ENCODE peak calls at places on chromosomes 16 and 17, in six cellular contexts. One of them, this sample, is unnamed.

GRCh38 chr17:79833744-79834574 is 5.3 kb downstream of the CBX4 start:
- ATAC-seq in RWPE2: no peak
- ATAC-seq in body of pancreas: no peak
- ATAC-seq in activated CD8-positive, alpha-beta T cell treated with anti-CD3 and anti-CD28 coated beads for 36 hours: no peak
- ATAC-seq in CD4-positive, CD25-positive, alpha-beta regulatory T cell: no peak
- ATAC-seq in natural killer cell: no peak
- ATAC-seq in this sample: no peak

GRCh38 chr17:27332052-27332403 is 38.1 kb downstream of the WSB1 start:
- ATAC-seq in CD4-positive, CD25-positive, alpha-beta regulatory T cell: no peak
- ATAC-seq in body of pancreas: no peak
- ATAC-seq in natural killer cell: no peak
- ATAC-seq in activated CD8-positive, alpha-beta T cell treated with anti-CD3 and anti-CD28 coated beads for 36 hours: no peak
- ATAC-seq in RWPE2: no peak
- ATAC-seq in this sample: no peak

GRCh38 chr17:9273334-9274118 is 252.2 kb downstream of the NTN1 start:
- ATAC-seq in natural killer cell: no peak
- ATAC-seq in activated CD8-positive, alpha-beta T cell treated with anti-CD3 and anti-CD28 coated beads for 36 hours: peak; percentile 89
- ATAC-seq in CD4-positive, CD25-positive, alpha-beta regulatory T cell: no peak
- ATAC-seq in body of pancreas: no peak
- ATAC-seq in RWPE2: no peak
- ATAC-seq in this sample: peak; percentile 93

GRCh38 chr17:60525347-60525623 is 757 bp downstream of the APPBP2 start:
- ATAC-seq in RWPE2: peak; percentile 28
- ATAC-seq in CD4-positive, CD25-positive, alpha-beta regulatory T cell: no peak
- ATAC-seq in body of pancreas: peak; percentile 62
- ATAC-seq in natural killer cell: no peak
- ATAC-seq in activated CD8-positive, alpha-beta T cell treated with anti-CD3 and anti-CD28 coated beads for 36 hours: no peak
- ATAC-seq in this sample: peak; percentile 48

GRCh38 chr16:50323335-50324011 is 45.3 kb downstream of the BRD7 start:
- ATAC-seq in natural killer cell: no peak
- ATAC-seq in RWPE2: peak; percentile 55
- ATAC-seq in CD4-positive, CD25-positive, alpha-beta regulatory T cell: no peak
- ATAC-seq in body of pancreas: no peak
- ATAC-seq in activated CD8-positive, alpha-beta T cell treated with anti-CD3 and anti-CD28 coated beads for 36 hours: no peak
- ATAC-seq in this sample: peak; percentile 16

GRCh38 chr16:30438835-30439234 is 6.8 kb downstream of the SEPHS2 start:
- ATAC-seq in CD4-positive, CD25-positive, alpha-beta regulatory T cell: no peak
- ATAC-seq in natural killer cell: no peak
- ATAC-seq in RWPE2: no peak
- ATAC-seq in body of pancreas: no peak
- ATAC-seq in activated CD8-positive, alpha-beta T cell treated with anti-CD3 and anti-CD28 coated beads for 36 hours: no peak
- ATAC-seq in this sample: no peak

GRCh38 chr17:50631195-50631907 is 3.3 kb upstream of the ABCC3 start:
- ATAC-seq in body of pancreas: no peak
- ATAC-seq in activated CD8-positive, alpha-beta T cell treated with anti-CD3 and anti-CD28 coated beads for 36 hours: no peak
- ATAC-seq in RWPE2: no peak
- ATAC-seq in CD4-positive, CD25-positive, alpha-beta regulatory T cell: no peak
- ATAC-seq in natural killer cell: no peak
- ATAC-seq in this sample: no peak

GRCh38 chr16:54842743-54843423 is 87.8 kb upstream of the IRX5 start:
- ATAC-seq in RWPE2: no peak
- ATAC-seq in natural killer cell: no peak
- ATAC-seq in CD4-positive, CD25-positive, alpha-beta regulatory T cell: no peak
- ATAC-seq in activated CD8-positive, alpha-beta T cell treated with anti-CD3 and anti-CD28 coated beads for 36 hours: no peak
- ATAC-seq in body of pancreas: no peak
- ATAC-seq in this sample: no peak

GRCh38 chr16:82229800-82230619 is 60.0 kb upstream of the MPHOSPH6 start:
- ATAC-seq in activated CD8-positive, alpha-beta T cell treated with anti-CD3 and anti-CD28 coated beads for 36 hours: no peak
- ATAC-seq in CD4-positive, CD25-positive, alpha-beta regulatory T cell: no peak
- ATAC-seq in natural killer cell: no peak
- ATAC-seq in RWPE2: peak; percentile 83
- ATAC-seq in body of pancreas: peak; percentile 59
- ATAC-seq in this sample: peak; percentile 40

GRCh38 chr17:77472837-77473214 is 332.1 kb downstream of the SEC14L1 start:
- ATAC-seq in activated CD8-positive, alpha-beta T cell treated with anti-CD3 and anti-CD28 coated beads for 36 hours: peak; percentile 57
- ATAC-seq in natural killer cell: no peak
- ATAC-seq in CD4-positive, CD25-positive, alpha-beta regulatory T cell: peak; percentile 25
- ATAC-seq in RWPE2: no peak
- ATAC-seq in body of pancreas: no peak
- ATAC-seq in this sample: peak; percentile 50

GRCh38 chr16:25141648-25142047 is 30.1 kb downstream of the LCMT1 start:
- ATAC-seq in body of pancreas: no peak
- ATAC-seq in natural killer cell: no peak
- ATAC-seq in RWPE2: no peak
- ATAC-seq in activated CD8-positive, alpha-beta T cell treated with anti-CD3 and anti-CD28 coated beads for 36 hours: no peak
- ATAC-seq in CD4-positive, CD25-positive, alpha-beta regulatory T cell: no peak
- ATAC-seq in this sample: no peak

GRCh38 chr17:39701012-39701783 is 1.3 kb downstream of the ERBB2 start:
- ATAC-seq in activated CD8-positive, alpha-beta T cell treated with anti-CD3 and anti-CD28 coated beads for 36 hours: no peak
- ATAC-seq in body of pancreas: no peak
- ATAC-seq in CD4-positive, CD25-positive, alpha-beta regulatory T cell: no peak
- ATAC-seq in natural killer cell: no peak
- ATAC-seq in RWPE2: no peak
- ATAC-seq in this sample: no peak

GRCh38 chr17:3529817-3530741 is 27.5 kb downstream of the TRPV3 start:
- ATAC-seq in natural killer cell: no peak
- ATAC-seq in activated CD8-positive, alpha-beta T cell treated with anti-CD3 and anti-CD28 coated beads for 36 hours: no peak
- ATAC-seq in RWPE2: no peak
- ATAC-seq in body of pancreas: peak; percentile 67
- ATAC-seq in CD4-positive, CD25-positive, alpha-beta regulatory T cell: no peak
- ATAC-seq in this sample: no peak

GRCh38 chr16:73025111-73025505 is 22.8 kb downstream of the ZFHX3 start:
- ATAC-seq in activated CD8-positive, alpha-beta T cell treated with anti-CD3 and anti-CD28 coated beads for 36 hours: no peak
- ATAC-seq in RWPE2: no peak
- ATAC-seq in body of pancreas: no peak
- ATAC-seq in natural killer cell: no peak
- ATAC-seq in CD4-positive, CD25-positive, alpha-beta regulatory T cell: no peak
- ATAC-seq in this sample: no peak

GRCh38 chr17:50036455-50037320 is 19.2 kb upstream of the ITGA3 start:
- ATAC-seq in RWPE2: no peak
- ATAC-seq in activated CD8-positive, alpha-beta T cell treated with anti-CD3 and anti-CD28 coated beads for 36 hours: no peak
- ATAC-seq in natural killer cell: no peak
- ATAC-seq in body of pancreas: no peak
- ATAC-seq in CD4-positive, CD25-positive, alpha-beta regulatory T cell: no peak
- ATAC-seq in this sample: no peak

GRCh38 chr17:75105269-75106080 is 4.3 kb upstream of the ARMC7 start:
- ATAC-seq in activated CD8-positive, alpha-beta T cell treated with anti-CD3 and anti-CD28 coated beads for 36 hours: peak; percentile 32
- ATAC-seq in CD4-positive, CD25-positive, alpha-beta regulatory T cell: no peak
- ATAC-seq in body of pancreas: peak; percentile 68
- ATAC-seq in RWPE2: peak; percentile 75
- ATAC-seq in natural killer cell: peak; percentile 32
- ATAC-seq in this sample: no peak

GRCh38 chr17:29583324-29584248 is 5.9 kb downstream of the GIT1 start:
- ATAC-seq in RWPE2: peak; percentile 66
- ATAC-seq in body of pancreas: no peak
- ATAC-seq in natural killer cell: no peak
- ATAC-seq in CD4-positive, CD25-positive, alpha-beta regulatory T cell: no peak
- ATAC-seq in activated CD8-positive, alpha-beta T cell treated with anti-CD3 and anti-CD28 coated beads for 36 hours: no peak
- ATAC-seq in this sample: no peak

GRCh38 chr16:84096447-84097005 is 20.2 kb downstream of the MBTPS1 start:
- ATAC-seq in natural killer cell: no peak
- ATAC-seq in body of pancreas: peak; percentile 84
- ATAC-seq in CD4-positive, CD25-positive, alpha-beta regulatory T cell: no peak
- ATAC-seq in RWPE2: no peak
- ATAC-seq in activated CD8-positive, alpha-beta T cell treated with anti-CD3 and anti-CD28 coated beads for 36 hours: no peak
- ATAC-seq in this sample: no peak